ENCODE peak calls at places on chromosomes 6 and 20, in nine cellular contexts. E is adrenal gland, M is GM12878, Y is mesendoderm, U is substantia nigra, B is heart right ventricle, O is H9, K is AG04450, W is GM23248. F is an unnamed sample.

GRCh38 chr6:33988121-33989015 is 157.5 kb downstream of the GRM4 start:
- DNase-seq in Y (no peak), W (no peak), M (no peak), K (no peak), O (no peak), U (no peak), B (no peak), E (no peak), F (no peak)

GRCh38 chr6:39792501-39793450 is 600 bp downstream of the DAAM2 start:
- DNase-seq in Y (no peak), K (no peak), M (no peak), B (peak; percentile 31), E (no peak), U (no peak), O (peak; percentile 46), W (peak; percentile 27), F (peak; percentile 17)

GRCh38 chr6:148851683-148852556 is 105.1 kb downstream of the UST start:
- DNase-seq in E (no peak), Y (no peak), B (no peak), O (no peak), M (no peak), K (no peak), W (no peak), U (no peak), F (peak; percentile 47)

GRCh38 chr6:128422871-128423270 is 97.5 kb downstream of the PTPRK start:
- DNase-seq in M (no peak), B (no peak), U (no peak), W (no peak), O (no peak), K (no peak), Y (no peak), E (no peak), F (no peak)

GRCh38 chr6:159075506-159076100 is 30.8 kb upstream of the TAGAP start:
- DNase-seq in B (peak; percentile 31), M (no peak), O (no peak), E (peak; percentile 35), U (no peak), Y (no peak), W (no peak), K (no peak), F (peak; percentile 88)

GRCh38 chr6:29647927-29648642 is 8.8 kb upstream of the MOG start:
- DNase-seq in E (no peak), Y (peak; percentile 66), W (peak; percentile 73), M (no peak), B (no peak), O (no peak), U (no peak), K (no peak), F (no peak)

GRCh38 chr6:7562769-7563168 is 21.3 kb downstream of the DSP start:
- DNase-seq in K (no peak), E (no peak), M (no peak), B (no peak), W (no peak), U (no peak), O (no peak), Y (no peak), F (no peak)

GRCh38 chr20:14775778-14776177 is 438.4 kb upstream of the FLRT3 start:
- DNase-seq in O (no peak), U (no peak), B (no peak), K (no peak), M (no peak), E (peak; percentile 80), W (peak; percentile 93), Y (no peak), F (peak; percentile 83)

GRCh38 chr6:169979873-169980440 is 228.5 kb downstream of the ERMARD start:
- DNase-seq in W (no peak), E (no peak), Y (no peak), O (no peak), U (no peak), B (no peak), K (no peak), M (no peak), F (no peak)

GRCh38 chr20:25509084-25509483 is 76.2 kb downstream of the NINL start:
- DNase-seq in B (no peak), M (no peak), U (no peak), O (no peak), K (no peak), Y (no peak), W (no peak), E (no peak), F (no peak)
- H3K27ac ChIP-seq in B (no peak overlapping the region), M (no peak overlapping the region), U (no peak overlapping the region), O (no peak overlapping the region), K (peak overlapping the region; percentile 21), Y (no peak overlapping the region), W (no peak overlapping the region), E (peak overlapping the region; percentile 93), F (no peak overlapping the region)

DNA sequence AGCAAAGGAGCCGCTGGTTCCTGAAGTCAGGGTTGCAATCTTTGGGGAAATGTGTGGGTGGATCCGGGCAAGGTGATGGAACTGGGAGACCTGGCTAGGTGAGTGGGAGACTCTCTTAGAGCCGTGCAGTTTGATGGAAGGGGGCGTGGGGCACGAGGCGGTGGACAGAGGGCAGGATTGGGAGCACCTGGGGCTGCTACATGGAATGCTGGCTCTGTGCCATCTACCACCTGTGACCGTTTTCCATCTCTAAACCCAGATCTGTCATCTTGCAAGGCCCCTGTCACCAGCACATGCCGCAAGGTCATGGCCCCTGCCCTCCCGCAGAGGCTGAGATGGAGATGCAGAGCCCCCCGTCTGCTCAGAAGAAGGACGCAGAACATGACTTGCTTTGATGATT is 268.5 kb downstream of the SMOC2 start:
- DNase-seq in E (no peak), Y (no peak), B (no peak), K (no peak), O (no peak), M (no peak), W (no peak), U (no peak), F (no peak)
- H3K27ac ChIP-seq in E (no peak overlapping the region), Y (no peak overlapping the region), B (no peak overlapping the region), K (no peak overlapping the region), O (no peak overlapping the region), M (no peak overlapping the region), W (no peak overlapping the region), U (no peak overlapping the region), F (no peak overlapping the region)

DNA sequence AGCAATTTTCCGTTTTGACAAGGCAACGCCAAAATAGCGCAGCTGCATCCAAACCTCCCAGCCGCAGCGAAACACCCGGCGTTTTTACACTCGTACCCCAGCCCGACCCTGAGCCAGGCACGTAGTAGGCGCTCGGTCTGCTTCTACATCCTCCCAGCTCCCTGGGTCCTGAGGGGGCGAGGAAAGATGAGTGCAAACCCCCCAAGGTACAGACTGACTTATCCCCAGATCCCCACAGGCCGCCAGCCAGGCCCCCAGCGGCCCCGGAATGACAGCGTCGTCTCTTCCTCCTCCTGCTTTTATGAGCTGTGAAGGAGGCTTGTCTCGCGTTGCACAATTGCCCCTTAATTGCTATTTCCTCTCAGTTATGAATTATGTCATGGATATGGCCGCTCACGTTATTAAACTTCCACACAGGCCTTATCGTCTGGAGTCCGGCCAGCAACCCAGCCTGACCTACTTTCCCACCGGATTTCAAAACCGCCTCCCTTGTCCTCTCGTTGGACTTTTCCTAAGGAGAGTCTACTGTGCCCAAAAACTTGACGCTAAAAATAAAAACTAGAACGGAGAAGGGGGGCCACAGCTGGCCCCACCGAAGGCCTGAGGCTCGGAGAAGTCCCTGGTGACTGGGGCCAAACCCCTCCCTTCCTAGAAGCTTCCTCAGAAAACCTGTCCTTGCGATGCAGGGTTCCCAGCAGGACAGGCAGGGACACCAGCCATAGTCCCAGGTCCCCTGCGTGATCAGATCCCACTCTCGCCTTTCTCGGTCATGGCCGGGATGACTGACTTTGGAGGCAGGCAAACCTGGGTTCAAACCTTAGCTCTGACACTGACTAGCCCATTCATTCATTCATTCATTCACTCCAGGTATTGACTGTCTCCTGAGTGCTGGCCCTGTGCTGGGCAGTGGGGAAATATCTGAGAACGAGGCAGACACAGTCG is 130.9 kb upstream of the PTPN1 start:
- DNase-seq in E (peak; percentile 97), K (peak; percentile 46), O (no peak), M (no peak), W (peak; percentile 91), B (peak; percentile 89), U (no peak), Y (no peak), F (peak; percentile 83)
- H3K27ac ChIP-seq in E (peak overlapping the region; percentile 96), K (peak overlapping the region; percentile 57), O (no peak overlapping the region), M (no peak overlapping the region), W (peak overlapping the region; percentile 53), B (peak overlapping the region; percentile 82), U (no peak overlapping the region), Y (no peak overlapping the region), F (peak overlapping the region; percentile 55)

DNA sequence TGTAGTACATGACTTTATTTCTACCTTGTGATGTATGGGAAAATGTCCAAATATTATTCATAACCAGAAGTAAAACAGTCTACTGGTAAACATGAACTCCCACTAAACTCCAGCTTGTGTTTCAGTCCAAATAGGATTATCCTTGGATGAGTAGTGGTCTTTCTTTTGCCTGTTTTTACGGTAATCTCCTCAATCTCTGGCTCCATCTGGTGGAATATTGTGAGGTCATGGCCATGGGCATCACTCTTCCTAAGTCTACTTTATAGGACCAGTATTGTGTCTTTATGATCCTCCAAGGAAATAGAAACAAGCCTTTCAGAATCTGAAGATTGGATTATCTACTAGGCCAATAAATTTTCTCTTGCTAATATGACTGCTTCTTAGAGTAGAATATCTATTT is 505.0 kb downstream of the BMP2 start:
- DNase-seq in O (no peak), Y (peak; percentile 58), W (peak; percentile 5), M (no peak), U (no peak), E (no peak), B (no peak), K (no peak), F (no peak)
- H3K27ac ChIP-seq in O (no peak overlapping the region), Y (no peak overlapping the region), W (no peak overlapping the region), M (no peak overlapping the region), U (no peak overlapping the region), E (no peak overlapping the region), B (no peak overlapping the region), K (no peak overlapping the region), F (no peak overlapping the region)

F was measured in thyroid gland.